ENCODE peak calls at places on chromosome 11, in eight cellular contexts. R is DMS79; N is nephron progenitor cell; E is activated CD8-positive, alpha-beta memory T cell treated with anti-CD3 and anti-CD28 coated beads for 24 hours; X is aorta; J is SHP77 treated with DMSO at 0.1 percent for 48 hours; F is cardiac fibroblast; V is stimulated activated CD8-positive, alpha-beta memory T cell treated with anti-CD3 and anti-CD28 coated beads, Interleukin-7, amount 100 ng/mL, for 4 hours. I is an unnamed sample.

GRCh38 chr11:61511383-61511782 is 2.8 kb downstream of the LRRC10B start:
- DNase-seq in R (no peak), J (no peak), E (no peak), X (no peak), F (no peak), N (no peak), V (no peak), I (no peak)

GRCh38 chr11:73416711-73417265 is 40.6 kb downstream of the RELT start:
- DNase-seq in X (no peak), V (no peak), N (no peak), J (no peak), F (peak; percentile 52), E (no peak), R (no peak), I (no peak)

GRCh38 chr11:444397-445144 is 2.8 kb upstream of the ANO9 start:
- DNase-seq in V (no peak), E (no peak), F (peak; percentile 18), R (peak; percentile 50), J (no peak), X (peak; percentile 70), N (no peak), I (peak; percentile 52)

GRCh38 chr11:100434821-100435641 is 252.1 kb upstream of the ARHGAP42 start:
- DNase-seq in E (no peak), F (no peak), J (peak; percentile 5), V (no peak), R (no peak), X (no peak), N (peak; percentile 3), I (peak; percentile 39)

GRCh38 chr11:69010361-69010891 is 2.6 kb downstream of the MRGPRF start:
- DNase-seq in R (no peak), J (no peak), X (peak; percentile 81), V (no peak), E (no peak), N (no peak), F (no peak), I (peak; percentile 19)

GRCh38 chr11:105577645-105578044 is 32.2 kb upstream of the GRIA4 start:
- DNase-seq in R (no peak), X (no peak), N (no peak), E (no peak), J (no peak), V (no peak), F (peak; percentile 32), I (peak; percentile 90)

GRCh38 chr11:105132716-105133511 is 6.7 kb downstream of the CARD18 start:
- DNase-seq in N (no peak), F (peak; percentile 93), R (no peak), X (no peak), J (no peak), E (no peak), V (no peak), I (peak; percentile 97)

GRCh38 chr11:100810146-100810545 is 123.1 kb downstream of the ARHGAP42 start:
- DNase-seq in E (no peak), R (no peak), V (no peak), J (no peak), X (no peak), F (peak; percentile 28), N (no peak), I (peak; percentile 76)

GRCh38 chr11:36081274-36081945 is 137.5 kb downstream of the LDLRAD3 start:
- DNase-seq in N (no peak), X (no peak), V (no peak), E (no peak), J (no peak), F (no peak), R (no peak), I (no peak)

GRCh38 chr11:10438451-10438850 is 16.6 kb upstream of the AMPD3 start:
- DNase-seq in N (no peak), V (no peak), X (no peak), F (peak; percentile 28), J (no peak), R (no peak), E (no peak), I (no peak)

GRCh38 chr11:111633756-111634362 is 31.6 kb downstream of the SIK2 start:
- DNase-seq in E (no peak), X (no peak), N (no peak), F (peak; percentile 62), J (no peak), V (no peak), R (no peak), I (peak; percentile 44)

GRCh38 chr11:130217133-130217631 is 57.6 kb downstream of the ST14 start:
- DNase-seq in N (no peak), V (no peak), R (no peak), E (peak; percentile 26), F (no peak), X (no peak), J (no peak), I (no peak)

GRCh38 chr11:122978303-122978620 is 3.4 kb downstream of the BSX start:
- DNase-seq in N (no peak), J (no peak), E (no peak), R (no peak), F (no peak), X (no peak), V (no peak), I (no peak)

GRCh38 chr11:3165152-3165705 is at the start of gene OSBPL5:
- DNase-seq in F (peak; percentile 53), N (peak; percentile 82), R (no peak), V (peak; percentile 55), E (peak; percentile 81), J (no peak), X (peak; percentile 93), I (peak; percentile 69)

GRCh38 chr11:35302388-35302787 is 117.0 kb downstream of the SLC1A2 start:
- DNase-seq in V (no peak), J (no peak), E (no peak), N (no peak), R (no peak), X (no peak), F (no peak), I (no peak)

GRCh38 chr11:2511421-2512369 is 66.9 kb downstream of the KCNQ1 start:
- DNase-seq in E (peak; percentile 45), F (no peak), N (no peak), J (no peak), X (peak; percentile 67), R (no peak), V (no peak), I (no peak)

GRCh38 chr11:105357764-105358163 is 218.2 kb upstream of the CARD18 start:
- DNase-seq in X (no peak), V (no peak), J (no peak), R (no peak), N (no peak), F (peak; percentile 32), E (no peak), I (peak; percentile 18)

GRCh38 chr11:34647532-34647931 is 26.6 kb downstream of the EHF start:
- DNase-seq in J (no peak), F (no peak), X (no peak), V (no peak), E (peak; percentile 49), N (no peak), R (no peak), I (no peak)

GRCh38 chr11:11186249-11186648 is 166.8 kb downstream of the CSNK2A3 start:
- DNase-seq in E (no peak), X (no peak), V (no peak), J (no peak), F (no peak), R (no peak), N (no peak), I (no peak)

GRCh38 chr11:42778193-42778592 is 533.6 kb upstream of the API5 start:
- DNase-seq in V (no peak), J (no peak), N (no peak), R (no peak), F (no peak), E (no peak), X (no peak), I (no peak)

GRCh38 chr11:35484435-35484834 is 41.0 kb downstream of the PAMR1 start:
- DNase-seq in F (peak; percentile 79), J (no peak), V (no peak), R (no peak), E (no peak), X (no peak), N (no peak), I (peak; percentile 95)

GRCh38 chr11:60871378-60872061 is 4.2 kb downstream of the ZP1 start:
- DNase-seq in E (peak; percentile 60), F (peak; percentile 64), R (peak; percentile 69), N (no peak), J (no peak), X (no peak), V (no peak), I (no peak)

GRCh38 chr11:31656051-31656450 is 146.5 kb downstream of the ELP4 start:
- DNase-seq in X (no peak), V (no peak), F (peak; percentile 58), J (no peak), R (no peak), N (no peak), E (no peak), I (peak; percentile 37)

I was measured in PC-3.